ENCODE peak calls at places on chromosome 15, in ten cellular contexts. F is GM23338; Z is RWPE1; J is CD8-positive, alpha-beta T cell; E is esophagus squamous epithelium; P is cardiac muscle cell; Q is PC-3; T is neural progenitor cell; M is A549; I is AG04450. U is an unnamed sample.

GRCh38 chr15:39194431-39194830 is 386.4 kb upstream of the THBS1 start:
- DNase-seq in F (no peak), Z (no peak), J (no peak), E (no peak), P (no peak), Q (peak), T (no peak), M (no peak), I (no peak), U (no peak)

GRCh38 chr15:57865294-57865693 is 158.8 kb downstream of the POLR2M start:
- DNase-seq in F (peak), Z (peak), J (no peak), E (no peak), P (peak), Q (peak), T (no peak), M (peak), I (no peak), U (no peak)

GRCh38 chr15:40466426-40467259 is 4.1 kb upstream of the CHST14 start:
- DNase-seq in F (no peak), Z (no peak), J (no peak), E (no peak), P (no peak), Q (no peak), T (no peak), M (no peak), I (no peak), U (no peak)

GRCh38 chr15:57033715-57034439 is 115.4 kb downstream of the TCF12 start:
- DNase-seq in F (no peak), Z (no peak), J (no peak), E (no peak), P (no peak), Q (peak), T (no peak), M (no peak), I (no peak), U (no peak)

GRCh38 chr15:74397239-74398068 is 30.0 kb upstream of the CYP11A1 start:
- DNase-seq in F (no peak), Z (no peak), J (no peak), E (no peak), P (no peak), Q (peak), T (no peak), M (no peak), I (no peak), U (no peak)

GRCh38 chr15:31079519-31079918 is 22.0 kb downstream of the TRPM1 start:
- DNase-seq in F (peak), Z (no peak), J (no peak), E (no peak), P (no peak), Q (peak), T (no peak), M (no peak), I (peak), U (no peak)

GRCh38 chr15:34799149-34799824 is 3.9 kb upstream of the ACTC1 start:
- DNase-seq in F (peak), Z (no peak), J (no peak), E (no peak), P (peak), Q (no peak), T (peak), M (peak), I (no peak), U (peak)

GRCh38 chr15:60591491-60592385 is 112.8 kb upstream of the ICE2 start:
- DNase-seq in F (peak), Z (peak), J (peak), E (no peak), P (peak), Q (no peak), T (peak), M (peak), I (no peak), U (peak)

GRCh38 chr15:79078003-79078402 is 12.6 kb downstream of the RASGRF1 start:
- DNase-seq in F (no peak), Z (no peak), J (no peak), E (no peak), P (no peak), Q (no peak), T (no peak), M (no peak), I (no peak), U (no peak)

GRCh38 chr15:94972314-94972713 is 741.0 kb downstream of the MCTP2 start:
- DNase-seq in F (peak), Z (peak), J (no peak), E (no peak), P (no peak), Q (no peak), T (peak), M (no peak), I (no peak), U (no peak)

GRCh38 chr15:96109820-96110219 is 220.7 kb upstream of the NR2F2 start:
- DNase-seq in F (no peak), Z (no peak), J (no peak), E (no peak), P (no peak), Q (no peak), T (no peak), M (no peak), I (no peak), U (no peak)

GRCh38 chr15:53978248-53978906 is at the start of gene UNC13C:
- DNase-seq in F (peak), Z (no peak), J (no peak), E (no peak), P (peak), Q (no peak), T (peak), M (peak), I (no peak), U (no peak)

GRCh38 chr15:72182244-72182643 is 15.3 kb downstream of the GRAMD2A start:
- DNase-seq in F (no peak), Z (no peak), J (no peak), E (no peak), P (no peak), Q (no peak), T (no peak), M (no peak), I (no peak), U (no peak)

GRCh38 chr15:82139823-82140268 is 94.0 kb upstream of the MEX3B start:
- DNase-seq in F (peak), Z (peak), J (no peak), E (no peak), P (peak), Q (peak), T (peak), M (peak), I (no peak), U (no peak)

GRCh38 chr15:69758810-69759410 is 306.3 kb downstream of the RPLP1 start:
- DNase-seq in F (no peak), Z (no peak), J (peak), E (peak), P (no peak), Q (peak), T (no peak), M (no peak), I (no peak), U (peak)

GRCh38 chr15:41115088-41115651 is 910 bp downstream of the INO80 start:
- DNase-seq in F (peak), Z (peak), J (no peak), E (no peak), P (peak), Q (peak), T (peak), M (peak), I (peak), U (no peak)

GRCh38 chr15:40338041-40338657 is 2.6 kb downstream of the CCDC9B start:
- DNase-seq in F (peak), Z (peak), J (peak), E (no peak), P (peak), Q (peak), T (peak), M (peak), I (no peak), U (no peak)

GRCh38 chr15:74295800-74296199 is 59.7 kb downstream of the CCDC33 start:
- DNase-seq in F (no peak), Z (no peak), J (no peak), E (no peak), P (no peak), Q (no peak), T (no peak), M (no peak), I (no peak), U (no peak)

GRCh38 chr15:56165234-56165633 is 78.4 kb downstream of the RFX7 start:
- DNase-seq in F (no peak), Z (peak), J (no peak), E (no peak), P (no peak), Q (peak), T (no peak), M (no peak), I (no peak), U (no peak)

GRCh38 chr15:25579127-25579526 is 140.3 kb upstream of the UBE3A start:
- DNase-seq in F (no peak), Z (no peak), J (no peak), E (no peak), P (no peak), Q (no peak), T (no peak), M (no peak), I (no peak), U (no peak)

GRCh38 chr15:35246376-35246965 is 161.4 kb upstream of the NANOGP8 start:
- DNase-seq in F (no peak), Z (no peak), J (no peak), E (no peak), P (no peak), Q (no peak), T (peak), M (no peak), I (no peak), U (no peak)

GRCh38 chr15:28930011-28930410 is 44.2 kb downstream of the APBA2 start:
- DNase-seq in F (no peak), Z (no peak), J (no peak), E (no peak), P (no peak), Q (no peak), T (no peak), M (no peak), I (no peak), U (no peak)

DNA sequence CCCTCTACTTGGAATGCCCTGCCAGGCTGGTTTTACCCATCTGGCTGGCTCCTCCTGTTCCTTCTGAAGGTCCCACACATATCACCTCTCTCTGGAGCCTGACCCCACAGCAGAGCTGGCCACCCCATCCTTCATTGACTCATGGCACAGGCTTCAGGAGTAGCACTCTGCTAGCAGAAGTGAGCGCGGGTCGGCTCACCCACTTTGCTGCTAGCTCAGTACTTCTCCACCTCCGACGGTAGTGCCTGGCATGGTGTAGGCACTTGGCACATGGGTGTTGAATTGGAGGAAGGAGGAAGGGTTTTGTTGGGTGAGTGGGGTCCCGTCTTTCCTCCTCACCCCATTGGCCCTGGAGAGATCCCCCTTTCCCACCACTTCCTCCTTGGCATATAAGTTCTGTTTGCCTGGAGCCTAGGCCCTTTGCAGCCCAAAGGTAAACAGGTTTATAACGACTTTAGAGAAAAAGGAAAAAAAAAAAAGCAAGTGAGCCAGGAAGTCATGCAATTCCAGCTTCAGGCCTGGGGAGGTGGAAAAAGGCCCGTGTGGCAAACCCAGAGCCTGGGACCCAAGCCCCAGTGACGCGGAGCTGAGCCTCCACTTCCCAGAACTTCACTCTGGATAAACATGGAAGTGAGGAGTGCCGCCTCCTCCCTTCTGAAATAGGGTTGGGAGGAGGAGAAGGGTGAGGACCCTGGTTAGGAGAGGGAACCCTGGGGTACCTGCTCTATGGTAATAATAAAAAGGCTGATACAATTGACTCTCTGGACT is 35.4 kb downstream of the SMAD6 start:
- DNase-seq in F (no peak), Z (no peak), J (no peak), E (no peak), P (no peak), Q (no peak), T (no peak), M (no peak), I (no peak), U (no peak)
- H3K27ac ChIP-seq in F (no peak), Z (no peak), J (no peak), E (no peak), P (peak), Q (no peak), T (no peak), M (peak), I (no peak), U (no peak)

GRCh38 chr15:47388299-47388698 is 329.0 kb upstream of the SEMA6D start:
- DNase-seq in F (no peak), Z (peak), J (no peak), E (no peak), P (no peak), Q (peak), T (no peak), M (no peak), I (no peak), U (no peak)
- H3K27ac ChIP-seq in F (no peak), Z (no peak), J (no peak), E (no peak), P (no peak), Q (no peak), T (no peak), M (no peak), I (no peak), U (no peak)

GRCh38 chr15:48566669-48567068 is 78.8 kb downstream of the FBN1 start:
- DNase-seq in F (peak), Z (no peak), J (no peak), E (no peak), P (no peak), Q (no peak), T (no peak), M (no peak), I (no peak), U (no peak)
- H3K27ac ChIP-seq in F (no peak), Z (peak), J (no peak), E (peak), P (no peak), Q (peak), T (no peak), M (peak), I (peak), U (no peak)

GRCh38 chr15:92503889-92504288 is 110.2 kb downstream of the ST8SIA2 start:
- DNase-seq in F (peak), Z (no peak), J (no peak), E (no peak), P (no peak), Q (no peak), T (peak), M (no peak), I (no peak), U (no peak)
- H3K27ac ChIP-seq in F (no peak), Z (no peak), J (no peak), E (no peak), P (no peak), Q (no peak), T (no peak), M (no peak), I (no peak), U (no peak)

GRCh38 chr15:89377842-89378698 is 43.4 kb upstream of the POLG start:
- DNase-seq in F (peak), Z (peak), J (peak), E (no peak), P (no peak), Q (peak), T (peak), M (no peak), I (no peak), U (no peak)

GRCh38 chr15:89379818-89380217 is 45.2 kb upstream of the POLG start:
- DNase-seq in F (peak), Z (peak), J (no peak), E (no peak), P (no peak), Q (peak), T (peak), M (no peak), I (no peak), U (no peak)

GRCh38 chr15:89381330-89381729 is 46.7 kb upstream of the POLG start:
- DNase-seq in F (no peak), Z (no peak), J (no peak), E (no peak), P (no peak), Q (no peak), T (no peak), M (no peak), I (no peak), U (no peak)

GRCh38 chr15:89378699-89379422 is 44.2 kb upstream of the POLG start:
- DNase-seq in F (peak), Z (no peak), J (peak), E (no peak), P (no peak), Q (no peak), T (peak), M (no peak), I (no peak), U (no peak)

DNA sequence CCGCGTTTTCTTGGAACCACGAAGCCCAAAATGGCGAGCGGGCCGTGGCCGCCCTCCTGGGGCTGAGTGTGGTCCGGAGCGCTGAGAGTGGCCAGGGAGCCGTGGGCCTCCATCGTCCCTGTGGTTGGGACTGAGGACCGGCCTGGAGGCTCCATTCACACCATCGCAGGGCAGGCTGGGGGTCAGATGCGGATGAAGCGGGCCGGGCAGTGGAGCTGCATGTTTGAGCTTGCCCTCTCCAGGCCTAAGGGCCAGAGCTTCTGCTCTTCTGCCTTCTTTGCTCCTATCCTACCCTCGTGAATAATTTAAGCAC is 44.8 kb upstream of the POLG start:
- DNase-seq in F (peak), Z (peak), J (no peak), E (no peak), P (no peak), Q (no peak), T (no peak), M (no peak), I (no peak), U (no peak)
- H3K27ac ChIP-seq in F (no peak), Z (no peak), J (no peak), E (peak), P (no peak), Q (peak), T (no peak), M (no peak), I (no peak), U (no peak)

GRCh38 chr15:65326109-65326508 is 21.6 kb downstream of the RNU5B-1 start:
- DNase-seq in F (peak), Z (no peak), J (no peak), E (no peak), P (peak), Q (no peak), T (peak), M (no peak), I (no peak), U (peak)
- H3K27ac ChIP-seq in F (no peak), Z (no peak), J (no peak), E (no peak), P (peak), Q (no peak), T (no peak), M (no peak), I (no peak), U (no peak)

GRCh38 chr15:99015677-99016568 is 8.3 kb upstream of the PGPEP1L start:
- DNase-seq in F (peak), Z (no peak), J (no peak), E (no peak), P (peak), Q (peak), T (peak), M (peak), I (no peak), U (no peak)
- H3K27ac ChIP-seq in F (no peak), Z (peak), J (no peak), E (peak), P (no peak), Q (peak), T (no peak), M (peak), I (peak), U (no peak)

DNA sequence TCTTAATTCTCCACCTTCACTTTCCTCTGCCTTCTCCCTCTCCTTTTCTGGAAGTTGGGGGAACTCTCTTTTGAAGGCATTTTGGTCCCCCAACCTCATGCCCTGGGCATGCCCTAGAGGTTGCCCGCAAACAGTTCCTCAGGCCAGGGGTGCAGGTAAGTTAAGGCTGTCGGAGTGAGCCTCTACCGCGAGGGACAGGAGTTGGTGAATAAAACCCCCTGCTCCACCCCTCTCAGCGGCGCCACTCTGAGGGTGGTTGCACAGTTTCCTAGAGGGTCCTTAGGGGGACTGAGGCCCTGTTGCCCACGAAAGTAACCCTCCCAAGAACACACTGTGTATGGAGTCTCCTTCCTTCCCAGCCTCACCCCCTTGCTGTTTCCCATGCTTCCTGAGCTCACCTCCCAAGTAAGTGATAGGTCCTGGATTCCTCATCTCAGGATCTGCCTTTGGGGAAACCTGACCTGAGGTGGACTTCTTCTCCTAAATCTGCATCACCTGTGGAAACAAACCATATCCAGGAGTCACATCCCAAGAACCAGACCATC is 23.1 kb upstream of the THSD4 start:
- DNase-seq in F (no peak), Z (no peak), J (no peak), E (no peak), P (no peak), Q (no peak), T (no peak), M (no peak), I (no peak), U (no peak)
- H3K27ac ChIP-seq in F (no peak), Z (no peak), J (no peak), E (no peak), P (no peak), Q (no peak), T (no peak), M (no peak), I (peak), U (no peak)

DNA sequence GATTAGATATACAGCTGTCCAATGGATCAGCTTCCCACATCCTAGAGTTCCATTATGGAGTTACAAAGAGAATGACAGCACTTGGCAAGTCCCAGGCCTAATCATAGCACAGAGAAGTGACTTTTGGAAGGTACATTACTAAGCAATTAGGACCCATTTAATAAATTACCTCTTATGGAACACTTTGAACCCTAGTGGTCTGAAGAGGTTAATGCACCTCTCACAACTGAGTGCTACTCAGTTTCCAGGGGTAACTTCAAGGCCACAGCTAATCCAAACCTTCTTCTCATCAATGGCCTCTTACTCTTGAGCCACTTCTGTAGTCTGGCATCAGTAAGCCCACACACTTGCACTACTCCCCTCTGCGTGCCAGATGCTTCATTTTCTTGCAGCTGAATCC is 34.9 kb upstream of the MEIS2 start:
- DNase-seq in F (peak), Z (peak), J (no peak), E (no peak), P (peak), Q (peak), T (peak), M (no peak), I (no peak), U (no peak)
- H3K27ac ChIP-seq in F (no peak), Z (no peak), J (no peak), E (no peak), P (no peak), Q (no peak), T (no peak), M (no peak), I (no peak), U (no peak)

U was measured in substantia nigra.